ENCODE peak calls at places on chromosomes 4 and X, in four cellular contexts. E, U, L and T are unnamed samples.

GRCh38 chrX:108537005-108537404 is 97.4 kb downstream of the COL4A5 start:
- DNase-seq in E (peak), U (peak), L (peak), T (no peak)

GRCh38 chr4:30719363-30720020 is 677 bp upstream of the PCDH7 start:
- DNase-seq in E (peak), U (peak), L (peak), T (peak)

GRCh38 chr4:55475394-55476243 is 71.1 kb downstream of the CLOCK start:
- DNase-seq in E (peak), U (peak), L (no peak), T (no peak)

GRCh38 chrX:46317158-46317557 is 228.1 kb downstream of the ZNF674 start:
- DNase-seq in E (no peak), U (no peak), L (peak), T (peak)

GRCh38 chrX:14694631-14695030 is 165.3 kb downstream of the GLRA2 start:
- DNase-seq in E (peak), U (peak), L (no peak), T (no peak)

GRCh38 chrX:110284159-110284558 is 33.7 kb downstream of the AMMECR1 start:
- DNase-seq in E (peak), U (peak), L (peak), T (peak)

GRCh38 chr4:109977854-109978501 is 65.3 kb downstream of the EGF start:
- DNase-seq in E (peak), U (peak), L (peak), T (no peak)

GRCh38 chrX:56782362-56782761 is 53.3 kb downstream of the NBDY start:
- DNase-seq in E (no peak), U (no peak), L (no peak), T (no peak)

GRCh38 chr4:88533088-88533790 is 9.7 kb upstream of the PYURF start:
- DNase-seq in E (peak), U (peak), L (no peak), T (no peak)

GRCh38 chrX:100928660-100929613 is at the start of gene XKRX:
- DNase-seq in E (no peak), U (no peak), L (peak), T (peak)

GRCh38 chrX:143437439-143437838 is 79.8 kb downstream of the SPANXN3 start:
- DNase-seq in E (no peak), U (no peak), L (no peak), T (no peak)

GRCh38 chr4:26647523-26648224 is 63.8 kb downstream of the TBC1D19 start:
- DNase-seq in E (no peak), U (no peak), L (no peak), T (no peak)

GRCh38 chrX:153635788-153636668 is 11.0 kb upstream of the DUSP9 start:
- DNase-seq in E (no peak), U (no peak), L (no peak), T (peak)

GRCh38 chr4:82515705-82516104 is 46.1 kb downstream of the TMEM150C start:
- DNase-seq in E (peak), U (peak), L (no peak), T (peak)

GRCh38 chrX:128891554-128891953 is 631.7 kb downstream of the SMARCA1 start:
- DNase-seq in E (no peak), U (no peak), L (no peak), T (no peak)

GRCh38 chr4:7067147-7067522 is 729 bp downstream of the GRPEL1 start:
- DNase-seq in E (peak), U (no peak), L (no peak), T (peak)

GRCh38 chr4:85114526-85114925 is 148.0 kb upstream of the WDFY3 start:
- DNase-seq in E (no peak), U (no peak), L (no peak), T (no peak)

GRCh38 chrX:47030339-47030738 is 47.9 kb upstream of the RGN start:
- DNase-seq in E (peak), U (peak), L (peak), T (peak)

GRCh38 chrX:152992120-152992519 is 1.8 kb downstream of the PNMA5 start:
- DNase-seq in E (no peak), U (no peak), L (no peak), T (no peak)

GRCh38 chr4:99300934-99301333 is 10.1 kb upstream of the ADH1A start:
- DNase-seq in E (peak), U (peak), L (no peak), T (peak)

GRCh38 chr4:242121-242848 is 63.0 kb downstream of the ZNF732 start:
- DNase-seq in E (peak), U (peak), L (peak), T (no peak)

GRCh38 chrX:107624893-107625292 is 3.4 kb upstream of the PRPS1 start:
- DNase-seq in E (no peak), U (no peak), L (no peak), T (no peak)

GRCh38 chrX:11755724-11756123 is 2.3 kb upstream of the MSL3 start:
- DNase-seq in E (no peak), U (no peak), L (no peak), T (no peak)

GRCh38 chr4:15584785-15585184 is 70.4 kb downstream of the FBXL5 start:
- DNase-seq in E (no peak), U (no peak), L (no peak), T (no peak)

GRCh38 chrX:120485562-120486520 is 16.7 kb upstream of the LAMP2 start:
- DNase-seq in E (peak), U (peak), L (peak), T (peak)

GRCh38 chr4:7094931-7095330 is 27.1 kb upstream of the GRPEL1 start:
- DNase-seq in E (peak), U (peak), L (no peak), T (no peak)

GRCh38 chr4:2787230-2788100 is 5.4 kb upstream of the SH3BP2 start:
- DNase-seq in E (no peak), U (no peak), L (no peak), T (peak)
- H3K4me3 ChIP-seq in E (no peak), U (no peak), L (no peak), T (no peak)

DNA sequence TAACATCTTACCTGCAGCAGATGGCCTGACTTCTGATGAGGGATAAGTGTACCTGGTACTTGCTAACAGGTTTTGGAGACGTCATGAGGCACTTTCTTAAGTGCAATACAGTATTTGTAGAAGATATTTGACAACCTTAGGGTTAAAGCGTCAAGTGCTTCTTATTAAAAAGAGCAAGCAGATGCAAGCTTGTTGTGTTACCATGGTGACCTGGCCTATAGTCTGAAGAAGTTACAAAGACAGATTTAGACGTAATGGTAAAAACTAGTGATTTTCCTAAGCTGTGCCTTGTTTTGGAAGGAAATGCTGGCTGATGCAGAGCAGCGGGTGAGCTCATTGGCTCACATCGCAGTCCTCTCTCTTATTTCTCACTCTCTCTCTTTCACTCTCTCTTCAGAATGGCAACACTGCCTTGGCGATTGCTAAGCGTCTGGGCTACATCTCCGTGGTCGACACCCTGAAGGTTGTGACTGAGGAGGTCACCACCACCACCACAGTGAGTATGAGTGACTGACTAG is 243.6 kb downstream of the ANK2 start:
- DNase-seq in E (peak), U (peak), L (no peak), T (no peak)
- H3K4me3 ChIP-seq in E (peak), U (peak), L (no peak), T (peak)

GRCh38 chr4:39976141-39976944 is 1.4 kb downstream of the PDS5A start:
- DNase-seq in E (peak), U (peak), L (peak), T (peak)

GRCh38 chr4:39977489-39978377 is at the start of gene PDS5A:
- DNase-seq in E (peak), U (peak), L (peak), T (peak)

GRCh38 chr4:39978904-39979303 is 1.2 kb upstream of the PDS5A start:
- DNase-seq in E (no peak), U (no peak), L (no peak), T (peak)

GRCh38 chr4:39976945-39977488 is 694 bp downstream of the PDS5A start:
- DNase-seq in E (no peak), U (peak), L (no peak), T (peak)

GRCh38 chr4:39978378-39978775 is 666 bp upstream of the PDS5A start:
- DNase-seq in E (no peak), U (no peak), L (no peak), T (no peak)
- H3K4me3 ChIP-seq in E (peak), U (peak), L (peak), T (peak)

GRCh38 chr4:113979157-113979972 is at the start of gene ARSJ:
- DNase-seq in E (peak), U (peak), L (no peak), T (peak)
- H3K4me3 ChIP-seq in E (peak), U (peak), L (peak), T (peak)